ENCODE peak calls at places on chromosome 13, in eight cellular contexts. O is kidney tubule cell; I is stimulated activated CD8-positive, alpha-beta memory T cell treated with anti-CD3 and anti-CD28 coated beads, Interleukin-2, amount 100 ng/mL, for 48 hours; V is occipital lobe; C is adrenal gland; Y is activated naive CD8-positive, alpha-beta T cell treated with anti-CD3 and anti-CD28 coated beads, Interleukin-2, amount 10 ng/mL, durations not matched to agents 7 days and 5 days; M is EL; X is activated T-cell treated with anti-CD3 and anti-CD28 coated beads for 1 hour. J is an unnamed sample.

GRCh38 chr13:107518292-107518691 is 697.0 kb downstream of the LIG4 start:
- DNase-seq in M (no peak), V (no peak), Y (no peak), I (no peak), O (peak), C (no peak), X (no peak), J (no peak)

GRCh38 chr13:113065406-113066141 is 40.0 kb upstream of the F7 start:
- DNase-seq in X (no peak), Y (no peak), I (no peak), M (no peak), O (no peak), V (no peak), C (no peak), J (no peak)

GRCh38 chr13:75294110-75294509 is 187.9 kb downstream of the TBC1D4 start:
- DNase-seq in V (no peak), Y (no peak), I (no peak), M (no peak), X (no peak), C (no peak), O (peak), J (no peak)

GRCh38 chr13:94535231-94535630 is 55.7 kb upstream of the DCT start:
- DNase-seq in M (no peak), C (no peak), V (no peak), I (no peak), X (no peak), Y (no peak), O (no peak), J (no peak)

GRCh38 chr13:19601749-19602725 is 31.4 kb upstream of the MPHOSPH8 start:
- DNase-seq in M (peak), I (peak), O (peak), X (no peak), V (no peak), C (no peak), Y (peak), J (no peak)

GRCh38 chr13:26585136-26585535 is 27.7 kb downstream of the WASF3 start:
- DNase-seq in O (no peak), Y (no peak), X (no peak), C (no peak), M (no peak), V (no peak), I (no peak), J (no peak)

GRCh38 chr13:27922974-27923612 is 3.3 kb downstream of the PDX1 start:
- DNase-seq in O (no peak), C (no peak), I (no peak), X (no peak), Y (no peak), M (no peak), V (no peak), J (no peak)

GRCh38 chr13:31862828-31863227 is 123.5 kb downstream of the RXFP2 start:
- DNase-seq in I (no peak), M (no peak), V (no peak), X (no peak), Y (no peak), O (no peak), C (no peak), J (no peak)

GRCh38 chr13:111418101-111418500 is 97.7 kb downstream of the TEX29 start:
- DNase-seq in I (no peak), O (no peak), C (no peak), X (no peak), Y (no peak), V (no peak), M (no peak), J (no peak)

GRCh38 chr13:113848431-113849260 is 15.2 kb downstream of the GAS6 start:
- DNase-seq in Y (peak), C (no peak), I (no peak), V (no peak), M (no peak), O (no peak), X (no peak), J (no peak)

GRCh38 chr13:72970956-72971355 is 87.8 kb upstream of the KLF5 start:
- DNase-seq in M (peak), Y (no peak), X (no peak), C (no peak), I (no peak), V (no peak), O (no peak), J (no peak)

GRCh38 chr13:36882829-36883390 is 37.1 kb downstream of the SMAD9 start:
- DNase-seq in M (no peak), X (no peak), I (no peak), V (no peak), Y (no peak), C (no peak), O (no peak), J (no peak)

GRCh38 chr13:97289514-97290298 is 67.6 kb downstream of the MBNL2 start:
- DNase-seq in C (no peak), O (no peak), I (no peak), X (no peak), V (no peak), Y (no peak), M (no peak), J (no peak)

GRCh38 chr13:68145852-68146251 is 915.7 kb upstream of the PCDH9 start:
- DNase-seq in C (no peak), M (no peak), X (no peak), Y (no peak), O (no peak), V (no peak), I (no peak), J (no peak)

GRCh38 chr13:95536629-95537241 is 15.8 kb upstream of the CLDN10 start:
- DNase-seq in Y (no peak), I (no peak), O (peak), M (peak), V (no peak), X (no peak), C (no peak), J (no peak)

GRCh38 chr13:51907040-51907732 is 45.4 kb downstream of the CCDC70 start:
- DNase-seq in I (no peak), M (no peak), C (no peak), O (no peak), Y (no peak), X (no peak), V (no peak), J (no peak)

GRCh38 chr13:26061947-26062346 is 10.1 kb upstream of the SHISA2 start:
- DNase-seq in X (no peak), I (no peak), Y (no peak), V (no peak), O (peak), C (no peak), M (peak), J (peak)

GRCh38 chr13:80341771-80342271 is 895 bp upstream of the SPRY2 start:
- DNase-seq in X (no peak), M (peak), Y (no peak), I (no peak), O (peak), V (peak), C (peak), J (no peak)

GRCh38 chr13:48600374-48601364 is 53.1 kb upstream of the CYSLTR2 start:
- DNase-seq in V (no peak), O (peak), C (peak), Y (no peak), I (no peak), M (peak), X (no peak), J (peak)

GRCh38 chr13:26663801-26664200 is 96.8 kb downstream of the GPR12 start:
- DNase-seq in X (no peak), M (no peak), C (no peak), O (peak), I (no peak), Y (no peak), V (no peak), J (no peak)

GRCh38 chr13:67408823-67409222 is 178.7 kb upstream of the PCDH9 start:
- DNase-seq in Y (no peak), M (no peak), I (no peak), O (no peak), X (no peak), C (no peak), V (no peak), J (no peak)

GRCh38 chr13:65834897-65835296 is 1395.2 kb downstream of the PCDH9 start:
- DNase-seq in I (no peak), M (no peak), X (no peak), O (no peak), Y (no peak), V (no peak), C (no peak), J (no peak)

GRCh38 chr13:76019421-76020044 is 383.4 kb downstream of the LMO7 start:
- DNase-seq in I (no peak), M (peak), V (peak), X (no peak), O (peak), Y (no peak), C (peak), J (no peak)

GRCh38 chr13:99087954-99088491 is 110.2 kb upstream of the DOCK9 start:
- DNase-seq in Y (peak), O (no peak), V (no peak), X (no peak), I (no peak), C (no peak), M (no peak), J (no peak)

GRCh38 chr13:111153977-111154332 is 38.8 kb downstream of the ARHGEF7 start:
- DNase-seq in Y (no peak), V (no peak), O (no peak), X (no peak), C (no peak), I (peak), M (peak), J (no peak)

GRCh38 chr13:23868521-23868920 is 20.7 kb downstream of the MIPEP start:
- DNase-seq in O (peak), X (no peak), M (peak), V (no peak), Y (no peak), I (no peak), C (no peak), J (peak)

GRCh38 chr13:44474122-44474910 is 100.7 kb downstream of the SERP2 start:
- DNase-seq in C (no peak), X (no peak), Y (no peak), O (peak), I (no peak), V (no peak), M (peak), J (no peak)

GRCh38 chr13:59771272-59771671 is 392.5 kb downstream of the DIAPH3 start:
- DNase-seq in M (peak), I (no peak), O (no peak), X (no peak), C (no peak), V (no peak), Y (no peak), J (no peak)

J was measured in HS-5.